ENCODE peak calls at places on chromosomes 5 and 9, in seven cellular contexts. Q is GM23338, D is hepatocyte, X is PC-3, O is GM23248, K is HCT116, T is SK-N-SH. F is an unnamed sample. For H3K9me2, the result is how much of the 10 kb centered on the place peaks cover.

GRCh38 chr5:1113332-1113690 is 1.4 kb upstream of the SLC12A7 start:
- DNase-seq in Q (no peak), D (no peak), X (no peak), O (no peak), K (no peak), T (no peak), F (no peak)

GRCh38 chr5:124648902-124649467 is 97.5 kb downstream of the ZNF608 start:
- DNase-seq in Q (no peak), D (no peak), X (no peak), O (no peak), K (no peak), T (no peak), F (no peak)

GRCh38 chr5:106397700-106398099 is 1273.0 kb downstream of the EFNA5 start:
- DNase-seq in Q (no peak), D (no peak), X (peak), O (peak), K (peak), T (no peak), F (no peak)

GRCh38 chr5:56585973-56586740 is 229.2 kb upstream of the MAP3K1 start:
- DNase-seq in Q (no peak), D (peak), X (no peak), O (peak), K (no peak), T (no peak), F (no peak)

GRCh38 chr5:104800440-104801048 is 1238.0 kb upstream of the NUDT12 start:
- DNase-seq in Q (peak), D (no peak), X (peak), O (no peak), K (peak), T (no peak), F (no peak)

GRCh38 chr5:61342066-61342465 is 10.0 kb downstream of the ZSWIM6 start:
- DNase-seq in Q (no peak), D (no peak), X (peak), O (peak), K (no peak), T (no peak), F (no peak)

GRCh38 chr9:35756275-35756742 is 2.2 kb upstream of the MSMP start:
- DNase-seq in Q (peak), D (peak), X (peak), O (no peak), K (peak), T (no peak), F (no peak)

GRCh38 chr9:72585737-72586136 is 64.3 kb downstream of the TMC1 start:
- DNase-seq in Q (no peak), D (no peak), X (peak), O (peak), K (no peak), T (no peak), F (no peak)

GRCh38 chr9:19122490-19123042 is 4.7 kb downstream of the PLIN2 start:
- DNase-seq in Q (no peak), D (no peak), X (no peak), O (peak), K (no peak), T (no peak), F (no peak)

GRCh38 chr5:104081232-104081631 is 518.6 kb upstream of the NUDT12 start:
- DNase-seq in Q (no peak), D (no peak), X (no peak), O (no peak), K (no peak), T (no peak), F (no peak)

GRCh38 chr5:33010851-33011250 is 299.7 kb downstream of the NPR3 start:
- DNase-seq in Q (no peak), D (no peak), X (peak), O (peak), K (no peak), T (no peak), F (no peak)

GRCh38 chr5:28703651-28704260 is 1665.4 kb upstream of the CDH9 start:
- DNase-seq in Q (no peak), D (no peak), X (no peak), O (no peak), K (no peak), T (no peak), F (no peak)

GRCh38 chr5:122788371-122788770 is 13.5 kb downstream of the SNX2 start:
- DNase-seq in Q (no peak), D (no peak), X (no peak), O (no peak), K (no peak), T (no peak), F (no peak)

GRCh38 chr9:37953775-37954437 is 50.0 kb upstream of the SLC25A51 start:
- DNase-seq in Q (no peak), D (peak), X (peak), O (peak), K (peak), T (no peak), F (no peak)

GRCh38 chr5:68122929-68123328 is 92.6 kb upstream of the PIK3R1 start:
- DNase-seq in Q (no peak), D (no peak), X (no peak), O (no peak), K (no peak), T (no peak), F (no peak)

GRCh38 chr9:26163931-26164330 is 485.7 kb upstream of the TUSC1 start:
- DNase-seq in Q (no peak), D (no peak), X (peak), O (peak), K (no peak), T (no peak), F (no peak)

GRCh38 chr9:129183495-129184308 is 5.6 kb upstream of the IER5L start:
- DNase-seq in Q (no peak), D (peak), X (no peak), O (peak), K (no peak), T (peak), F (peak)

GRCh38 chr9:77901038-77901437 is 130.6 kb downstream of the GNAQ start:
- DNase-seq in Q (no peak), D (no peak), X (no peak), O (no peak), K (no peak), T (no peak), F (no peak)

GRCh38 chr5:113166710-113167366 is 190.2 kb downstream of the DCP2 start:
- DNase-seq in Q (no peak), D (peak), X (peak), O (peak), K (peak), T (no peak), F (no peak)

GRCh38 chr9:77158772-77159513 is 18.4 kb upstream of the VPS13A start:
- DNase-seq in Q (no peak), D (no peak), X (no peak), O (peak), K (no peak), T (no peak), F (no peak)

GRCh38 chr5:1568201-1568979 is 44.6 kb upstream of the LPCAT1 start:
- DNase-seq in Q (no peak), D (peak), X (peak), O (peak), K (no peak), T (no peak), F (no peak)

GRCh38 chr5:59731829-59732228 is 161.7 kb downstream of the PDE4D start:
- DNase-seq in Q (no peak), D (no peak), X (no peak), O (no peak), K (no peak), T (no peak), F (no peak)

GRCh38 chr5:96024683-96025475 is 63.2 kb upstream of the ELL2 start:
- DNase-seq in Q (no peak), D (no peak), X (peak), O (no peak), K (no peak), T (no peak), F (no peak)

GRCh38 chr5:88680253-88681132 is 202.5 kb downstream of the MEF2C start:
- DNase-seq in Q (peak), D (peak), X (peak), O (peak), K (peak), T (peak), F (peak)

GRCh38 chr5:147782053-147783028 is at the start of gene JAKMIP2:
- DNase-seq in Q (peak), D (peak), X (peak), O (peak), K (no peak), T (peak), F (peak)

GRCh38 chr9:137454506-137455360 is 4.4 kb downstream of the NSMF start:
- DNase-seq in Q (peak), D (peak), X (no peak), O (peak), K (no peak), T (peak), F (no peak)

GRCh38 chr5:137564475-137564961 is 65.4 kb upstream of the SPOCK1 start:
- DNase-seq in Q (no peak), D (no peak), X (no peak), O (peak), K (no peak), T (no peak), F (no peak)

GRCh38 chr5:149195337-149195887 is 54.1 kb downstream of the ABLIM3 start:
- DNase-seq in Q (no peak), D (no peak), X (no peak), O (no peak), K (no peak), T (no peak), F (no peak)

GRCh38 chr5:74767579-74767913 is 497 bp downstream of the NSA2 start:
- DNase-seq in Q (peak), D (peak), X (peak), O (peak), K (peak), T (no peak), F (peak)

GRCh38 chr9:35733109-35733541 is 659 bp downstream of the CREB3 start:
- DNase-seq in Q (peak), D (peak), X (peak), O (peak), K (peak), T (peak), F (peak)

DNA sequence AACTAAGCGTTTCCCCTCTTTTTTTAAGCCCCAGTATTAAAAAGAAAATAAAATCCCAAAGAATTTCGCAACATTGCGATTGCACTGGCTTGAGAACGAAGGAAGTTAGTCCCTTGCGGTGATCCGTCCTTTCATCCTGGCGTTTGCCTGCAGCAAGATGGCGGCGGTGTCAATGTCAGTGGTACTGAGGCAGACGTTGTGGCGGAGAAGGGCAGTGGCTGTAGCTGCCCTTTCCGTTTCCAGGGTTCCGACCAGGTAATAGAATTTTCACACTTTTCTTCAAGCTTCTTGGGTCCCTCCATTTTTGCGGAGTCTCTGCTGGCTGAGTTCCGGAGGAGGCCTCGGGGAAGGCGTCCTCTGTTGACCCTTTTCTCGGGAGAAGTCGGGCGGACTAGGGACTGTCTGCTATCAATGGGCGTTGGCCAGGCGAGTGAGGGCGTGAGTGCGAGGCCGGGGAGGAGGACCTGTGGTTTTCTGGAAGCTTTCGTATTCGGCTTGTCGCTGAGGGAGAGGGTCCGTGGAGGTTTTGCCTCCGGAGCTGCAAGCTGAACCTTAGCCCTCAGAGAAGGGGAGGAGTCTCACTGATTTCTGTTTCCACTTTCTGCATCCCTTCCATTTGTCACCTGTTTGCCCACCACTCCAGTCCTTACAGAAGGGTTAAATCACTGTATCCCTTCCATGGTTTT is at the start of gene NDUFS4:
- DNase-seq in Q (peak), D (peak), X (peak), O (peak), K (peak), T (peak), F (peak)
- TF ChIP-seq EZH2phosphoT487 in Q (no peak), D (no peak), X (no peak), O (no peak), K (no peak), T (no peak), F (no peak)

GRCh38 chr9:75432386-75432785 is 344.1 kb downstream of the OSTF1 start:
- DNase-seq in Q (no peak), D (no peak), X (no peak), O (no peak), K (no peak), T (no peak), F (no peak)

GRCh38 chr9:75429531-75430454 is 341.5 kb downstream of the OSTF1 start:
- DNase-seq in Q (no peak), D (peak), X (no peak), O (no peak), K (no peak), T (no peak), F (peak)

GRCh38 chr9:75432888-75433287 is 344.6 kb downstream of the OSTF1 start:
- DNase-seq in Q (no peak), D (no peak), X (no peak), O (no peak), K (no peak), T (no peak), F (no peak)

GRCh38 chr9:75431388-75431787 is 343.1 kb downstream of the OSTF1 start:
- DNase-seq in Q (no peak), D (no peak), X (no peak), O (no peak), K (no peak), T (no peak), F (no peak)
- H3K9me2 ChIP-seq in Q (under half), D (under half), X (under half), O (under half), K (under half), T (under half), F (under half)

DNA sequence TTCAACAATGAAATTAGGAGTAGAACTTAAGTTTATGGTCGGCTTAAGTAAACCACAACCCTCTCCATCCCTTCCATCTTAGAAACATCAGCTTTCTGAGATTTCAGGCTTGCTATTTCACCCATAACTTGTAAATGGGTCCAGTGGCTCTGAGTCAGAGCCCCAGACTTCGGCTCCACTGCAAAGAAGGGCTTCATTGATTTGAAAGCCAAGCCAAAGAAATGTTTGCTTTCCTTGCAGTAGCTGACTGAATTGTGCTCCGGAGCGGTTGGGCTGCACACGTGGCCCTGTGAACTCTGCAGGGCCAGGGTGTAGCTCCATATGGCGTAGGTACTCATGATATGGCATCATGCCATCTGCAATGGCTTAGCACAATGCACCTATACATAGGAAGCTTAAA is 57.0 kb downstream of the NREP start:
- DNase-seq in Q (no peak), D (no peak), X (peak), O (no peak), K (no peak), T (no peak), F (no peak)
- TF ChIP-seq EZH2phosphoT487 in Q (no peak), D (no peak), X (no peak), O (no peak), K (no peak), T (no peak), F (no peak)

DNA sequence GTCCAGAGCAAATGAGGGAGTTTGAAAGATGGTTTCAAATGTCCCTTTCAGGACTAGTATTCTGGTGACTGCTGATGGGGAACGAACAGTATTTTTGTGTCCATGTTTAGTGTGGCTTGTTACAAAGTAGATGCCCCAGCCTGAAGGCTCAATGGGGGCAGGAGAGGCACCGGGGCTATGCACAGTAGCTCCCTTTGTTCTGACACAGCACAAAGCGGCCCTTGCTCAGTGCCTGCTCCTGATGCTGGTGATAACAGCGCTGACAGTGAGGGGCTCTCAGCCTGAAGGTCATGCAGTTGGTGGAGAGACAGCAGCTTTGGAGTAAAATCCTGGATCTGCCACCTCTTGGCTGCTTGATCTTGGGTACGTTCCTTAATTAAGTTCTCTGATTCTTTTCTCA is 188.9 kb downstream of the SLIT3 start:
- DNase-seq in Q (no peak), D (no peak), X (no peak), O (no peak), K (no peak), T (no peak), F (no peak)
- H3K9me2 ChIP-seq in Q (under half), D (under half), X (under half), O (under half), K (under half), T (under half), F (under half)

DNA sequence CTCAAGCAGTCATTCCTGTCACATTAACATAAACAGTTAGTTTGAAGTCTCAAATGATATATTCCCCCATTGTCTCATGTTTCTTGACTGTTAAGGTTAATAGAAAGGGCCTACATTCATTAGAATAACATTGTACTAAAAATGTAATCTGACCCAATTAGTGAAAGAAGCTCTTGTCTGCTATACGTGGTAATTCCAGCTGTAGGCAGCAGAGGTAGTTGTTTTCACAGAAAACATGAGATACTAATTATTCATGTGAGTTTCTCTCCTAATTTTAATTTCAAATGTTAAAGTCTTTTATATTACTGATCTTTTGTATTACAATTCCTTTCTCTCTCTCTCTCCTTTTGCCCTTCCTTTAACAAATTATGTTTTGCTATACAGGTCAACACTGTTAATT is 26.0 kb upstream of the AP3B1 start:
- DNase-seq in Q (peak), D (peak), X (peak), O (peak), K (peak), T (peak), F (peak)
- TF ChIP-seq EZH2phosphoT487 in Q (no peak), D (no peak), X (no peak), O (no peak), K (no peak), T (no peak), F (no peak)

GRCh38 chr5:142427529-142427928 is 102.7 kb upstream of the SPRY4 start:
- DNase-seq in Q (no peak), D (no peak), X (no peak), O (no peak), K (no peak), T (no peak), F (no peak)

GRCh38 chr5:142426676-142427364 is 102.0 kb upstream of the SPRY4 start:
- DNase-seq in Q (no peak), D (no peak), X (no peak), O (no peak), K (no peak), T (no peak), F (no peak)

GRCh38 chr5:142428036-142428772 is 103.4 kb upstream of the SPRY4 start:
- DNase-seq in Q (no peak), D (no peak), X (no peak), O (no peak), K (no peak), T (no peak), F (no peak)

GRCh38 chr5:142426129-142426641 is 101.4 kb upstream of the SPRY4 start:
- DNase-seq in Q (no peak), D (no peak), X (peak), O (peak), K (no peak), T (no peak), F (no peak)

DNA sequence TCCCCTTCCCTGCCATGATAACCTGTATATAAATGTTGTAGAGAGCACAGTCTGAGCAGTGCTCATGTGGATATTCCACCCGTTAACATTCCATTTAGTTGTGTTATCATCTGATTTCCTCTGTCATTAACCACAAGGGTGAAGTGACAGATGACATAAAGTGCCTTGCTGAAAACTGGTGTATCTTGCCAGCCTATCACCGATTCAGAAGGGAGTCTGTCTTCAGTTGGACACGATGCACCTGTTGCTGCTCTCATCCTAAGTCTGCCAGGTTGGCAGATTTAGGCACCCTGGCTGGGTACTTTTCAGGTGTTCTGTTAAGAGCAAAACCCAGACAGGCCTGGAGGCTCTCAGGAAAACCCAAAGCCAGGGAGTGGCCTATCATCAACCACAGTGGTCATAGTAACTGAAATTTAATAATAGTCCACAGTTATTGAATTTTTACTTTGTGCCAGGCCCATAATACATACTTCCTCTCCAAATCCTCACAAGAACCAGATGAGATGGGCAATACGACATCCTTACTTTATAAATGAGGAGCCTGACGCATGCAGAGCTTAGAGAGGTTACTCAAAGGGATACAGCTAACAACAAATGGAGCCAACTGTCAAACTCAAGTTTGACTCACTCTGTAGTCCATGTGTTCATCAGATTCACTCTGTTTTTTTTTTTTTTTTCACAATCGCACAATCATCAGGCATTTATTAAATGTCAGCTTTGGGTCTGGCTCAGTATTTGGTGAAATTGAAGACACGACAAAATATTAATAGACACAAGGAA is 100.7 kb upstream of the SPRY4 start:
- DNase-seq in Q (no peak), D (no peak), X (no peak), O (peak), K (no peak), T (no peak), F (no peak)
- H3K9me2 ChIP-seq in Q (under half), D (under half), X (under half), O (under half), K (under half), T (under half), F (under half)

GRCh38 chr5:76174101-76174500 is 90.9 kb downstream of the SV2C start:
- DNase-seq in Q (no peak), D (no peak), X (no peak), O (no peak), K (no peak), T (no peak), F (no peak)

GRCh38 chr5:76177974-76178373 is 94.8 kb downstream of the SV2C start:
- DNase-seq in Q (no peak), D (no peak), X (no peak), O (no peak), K (no peak), T (no peak), F (no peak)

GRCh38 chr5:76175821-76176403 is 92.7 kb downstream of the SV2C start:
- DNase-seq in Q (no peak), D (no peak), X (no peak), O (no peak), K (no peak), T (peak), F (peak)

GRCh38 chr5:76178913-76179312 is 95.7 kb downstream of the SV2C start:
- DNase-seq in Q (no peak), D (no peak), X (no peak), O (no peak), K (no peak), T (no peak), F (no peak)

GRCh38 chr5:76175051-76175666 is 92.0 kb downstream of the SV2C start:
- DNase-seq in Q (peak), D (peak), X (peak), O (peak), K (peak), T (peak), F (peak)
- TF ChIP-seq EZH2phosphoT487 in Q (no peak), D (no peak), X (no peak), O (no peak), K (no peak), T (no peak), F (no peak)

GRCh38 chr5:98349251-98349989 is 424.0 kb upstream of the RGMB start:
- DNase-seq in Q (peak), D (no peak), X (peak), O (peak), K (peak), T (no peak), F (peak)

GRCh38 chr5:98349990-98350365 is 423.5 kb upstream of the RGMB start:
- DNase-seq in Q (no peak), D (no peak), X (no peak), O (no peak), K (no peak), T (no peak), F (no peak)
- H3K9me2 ChIP-seq in Q (under half), D (under half), X (under half), O (under half), K (under half), T (under half), F (under half)